ENCODE peak calls at places on chromosomes 4 and X, in eight cellular contexts. Y is H1, V is HCT116, F is keratinocyte, A is PC-3, X is GM23248, C is DND-41, K is neural progenitor cell. R is an unnamed sample.

GRCh38 chrX:154115071-154115470 is 17.6 kb upstream of the MECP2 start:
- DNase-seq in Y (no peak), V (no peak), F (no peak), A (no peak), X (no peak), C (no peak), K (no peak), R (no peak)

GRCh38 chr4:91288702-91289311 is 1015.0 kb upstream of the GRID2 start:
- DNase-seq in Y (no peak), V (no peak), F (no peak), A (no peak), X (no peak), C (no peak), K (no peak), R (no peak)

GRCh38 chr4:20195071-20195885 is 56.4 kb upstream of the SLIT2 start:
- DNase-seq in Y (no peak), V (no peak), F (peak; percentile 13), A (peak; percentile 83), X (peak; percentile 64), C (no peak), K (no peak), R (no peak)

GRCh38 chrX:103792916-103793540 is 16.4 kb downstream of the PLP1 start:
- DNase-seq in Y (no peak), V (no peak), F (no peak), A (peak; percentile 82), X (peak; percentile 80), C (no peak), K (no peak), R (peak; percentile 77)

GRCh38 chr4:53763813-53764597 is 172.7 kb upstream of the LNX1 start:
- DNase-seq in Y (no peak), V (no peak), F (no peak), A (peak; percentile 25), X (peak; percentile 87), C (no peak), K (peak; percentile 4), R (peak; percentile 19)

GRCh38 chr4:128850252-128850651 is 40.8 kb downstream of the JADE1 start:
- DNase-seq in Y (no peak), V (no peak), F (no peak), A (no peak), X (no peak), C (no peak), K (no peak), R (no peak)

GRCh38 chrX:15785176-15785735 is 5.0 kb upstream of the ZRSR2 start:
- DNase-seq in Y (no peak), V (no peak), F (no peak), A (no peak), X (no peak), C (no peak), K (no peak), R (no peak)

GRCh38 chr4:15917297-15917696 is 21.2 kb downstream of the FGFBP1 start:
- DNase-seq in Y (no peak), V (no peak), F (no peak), A (no peak), X (peak; percentile 58), C (no peak), K (no peak), R (no peak)

GRCh38 chr4:1463088-1463926 is 57.1 kb upstream of the NKX1-1 start:
- DNase-seq in Y (no peak), V (no peak), F (no peak), A (no peak), X (peak; percentile 70), C (no peak), K (no peak), R (no peak)

GRCh38 chrX:9062621-9063020 is 28.7 kb upstream of the FAM9B start:
- DNase-seq in Y (no peak), V (no peak), F (no peak), A (no peak), X (no peak), C (no peak), K (no peak), R (no peak)

GRCh38 chr4:112083587-112084347 is 61.5 kb upstream of the FAM241A start:
- DNase-seq in Y (no peak), V (no peak), F (no peak), A (peak; percentile 71), X (peak; percentile 40), C (no peak), K (no peak), R (peak; percentile 14)

GRCh38 chr4:173990126-173990878 is 293.2 kb downstream of the FBXO8 start:
- DNase-seq in Y (no peak), V (peak; percentile 24), F (no peak), A (peak; percentile 29), X (peak; percentile 68), C (no peak), K (peak; percentile 75), R (peak; percentile 8)

GRCh38 chr4:2791518-2792395 is 1.1 kb upstream of the SH3BP2 start:
- DNase-seq in Y (no peak), V (no peak), F (no peak), A (no peak), X (no peak), C (no peak), K (peak; percentile 1), R (no peak)
- H3K9ac ChIP-seq in Y (no peak overlapping the region), V (no peak overlapping the region), F (no peak overlapping the region), A (no peak overlapping the region), X (no peak overlapping the region), C (no peak overlapping the region), K (no peak overlapping the region), R (no peak overlapping the region)

GRCh38 chr4:153221783-153222161 is 17.5 kb downstream of the TRIM2 start:
- DNase-seq in Y (no peak), V (no peak), F (no peak), A (no peak), X (no peak), C (no peak), K (no peak), R (no peak)

GRCh38 chr4:153223418-153223792 is 19.2 kb downstream of the TRIM2 start:
- DNase-seq in Y (no peak), V (no peak), F (no peak), A (no peak), X (peak; percentile 47), C (no peak), K (no peak), R (peak; percentile 27)

GRCh38 chr4:153220709-153221367 is 16.6 kb downstream of the TRIM2 start:
- DNase-seq in Y (no peak), V (no peak), F (no peak), A (no peak), X (peak; percentile 32), C (no peak), K (no peak), R (no peak)

GRCh38 chr4:153222790-153223417 is 18.7 kb downstream of the TRIM2 start:
- DNase-seq in Y (peak; percentile 71), V (no peak), F (no peak), A (peak; percentile 28), X (peak; percentile 83), C (no peak), K (peak; percentile 70), R (peak; percentile 41)

DNA sequence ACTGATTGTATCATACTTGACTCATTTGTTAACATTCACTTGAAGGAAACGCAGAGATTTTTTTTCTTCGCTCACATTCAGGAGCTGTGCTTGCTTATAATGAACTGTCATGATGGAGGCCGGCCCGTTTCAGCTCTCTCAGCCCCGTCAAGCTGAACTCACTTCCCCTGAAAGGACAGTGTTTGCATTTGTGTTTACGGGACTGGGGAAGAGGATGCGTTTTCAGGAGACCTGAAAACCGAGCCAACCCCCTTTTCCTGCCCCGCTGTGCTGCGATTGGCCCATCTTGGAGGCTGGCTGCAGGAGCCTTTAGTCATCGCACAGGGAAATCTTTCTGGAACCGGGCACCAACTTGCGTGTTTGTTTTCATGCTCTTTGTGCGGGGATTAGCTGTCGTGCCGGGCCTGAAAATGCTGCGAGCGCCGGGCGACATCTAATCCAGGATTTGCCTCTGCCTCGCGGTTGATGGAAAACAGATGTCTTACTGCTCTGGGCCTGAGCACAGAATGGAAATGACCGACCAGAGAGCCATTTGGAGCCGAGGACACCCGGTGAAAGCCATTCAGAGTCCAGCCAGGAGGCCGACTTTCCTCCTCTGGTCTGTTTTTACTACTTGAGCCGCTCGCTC is 18.0 kb downstream of the TRIM2 start:
- DNase-seq in Y (peak; percentile 65), V (no peak), F (peak; percentile 17), A (peak; percentile 79), X (peak; percentile 92), C (no peak), K (peak; percentile 91), R (peak; percentile 73)
- H2AFZ ChIP-seq in Y (peak overlapping the region; percentile 67), V (no peak overlapping the region), F (peak overlapping the region; percentile 91), A (peak overlapping the region; percentile 65), X (peak overlapping the region; percentile 85), C (no peak overlapping the region), K (peak overlapping the region; percentile 31), R (peak overlapping the region; percentile 91)

DNA sequence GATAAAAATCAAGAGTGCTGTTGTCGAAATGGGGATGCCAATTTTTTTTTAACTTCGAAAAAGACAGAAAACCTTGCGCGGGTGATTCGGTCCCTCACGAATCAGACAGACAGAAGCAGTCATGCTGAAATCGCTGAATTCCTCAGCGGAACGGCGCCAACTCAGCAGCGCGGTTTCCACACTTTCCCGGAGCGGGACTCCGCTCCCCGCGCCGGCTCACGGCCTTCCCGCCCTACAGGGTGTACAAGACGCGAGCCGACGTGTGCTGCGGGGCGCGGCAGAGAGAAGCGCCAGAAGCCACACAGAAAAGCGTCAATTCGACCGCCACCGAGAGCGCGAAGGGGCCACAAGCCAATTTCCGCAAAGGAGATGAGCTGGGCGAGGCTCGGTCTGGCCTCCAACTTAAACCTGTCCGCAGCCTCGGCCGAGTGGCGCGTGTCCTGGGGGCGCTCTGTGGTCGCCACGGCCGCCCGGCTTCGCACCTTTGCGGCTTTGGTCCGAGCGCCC is 1.3 kb downstream of the NEXMIF start:
- DNase-seq in Y (no peak), V (no peak), F (no peak), A (no peak), X (peak; percentile 1), C (no peak), K (peak; percentile 50), R (no peak)
- TF ChIP-seq EZH2 in Y (no peak), V (no peak), F (no peak), A (no peak), X (no peak), C (no peak), K (peak; percentile 41), R (no peak)

GRCh38 chr4:184744251-184744650 is 10.4 kb upstream of the CENPU start:
- DNase-seq in Y (no peak), V (no peak), F (no peak), A (no peak), X (no peak), C (no peak), K (no peak), R (no peak)

GRCh38 chr4:184748251-184748652 is 14.4 kb upstream of the CENPU start:
- DNase-seq in Y (no peak), V (no peak), F (no peak), A (no peak), X (no peak), C (no peak), K (no peak), R (peak; percentile 79)

GRCh38 chr4:184745747-184746531 is 12.0 kb upstream of the CENPU start:
- DNase-seq in Y (peak; percentile 76), V (peak; percentile 29), F (no peak), A (peak; percentile 75), X (peak; percentile 89), C (peak; percentile 68), K (peak; percentile 73), R (peak; percentile 71)

GRCh38 chr4:184747034-184747830 is 13.3 kb upstream of the CENPU start:
- DNase-seq in Y (no peak), V (no peak), F (no peak), A (no peak), X (no peak), C (no peak), K (no peak), R (peak; percentile 53)

GRCh38 chr4:184746532-184746870 is 12.6 kb upstream of the CENPU start:
- DNase-seq in Y (no peak), V (no peak), F (no peak), A (peak; percentile 82), X (peak; percentile 74), C (no peak), K (no peak), R (peak; percentile 84)
- H3K9ac ChIP-seq in Y (no peak overlapping the region), V (no peak overlapping the region), F (peak overlapping the region; percentile 23), A (peak overlapping the region; percentile 10), X (peak overlapping the region; percentile 45), C (no peak overlapping the region), K (no peak overlapping the region), R (peak overlapping the region; percentile 64)